ENCODE peak calls at places on chromosome 4, in eight cellular contexts. R, W, J, K, Q, B, X and D are unnamed samples.

GRCh38 chr4:152515678-152516077 is 20.2 kb downstream of the FBXW7 start:
- DNase-seq in R (no peak), X (no peak), B (peak; percentile 36), J (no peak), W (no peak), K (no peak), Q (peak; percentile 51), D (peak; percentile 74)

GRCh38 chr4:139419388-139419914 is 34.5 kb upstream of the RAB33B start:
- DNase-seq in R (peak; percentile 97), B (peak; percentile 17), J (peak; percentile 3), K (no peak), W (no peak), X (no peak), Q (peak; percentile 87), D (peak; percentile 52)

GRCh38 chr4:10281996-10282395 is 165.4 kb upstream of the WDR1 start:
- DNase-seq in K (no peak), X (no peak), W (no peak), R (no peak), J (no peak), B (peak; percentile 42), Q (no peak), D (peak; percentile 1)

GRCh38 chr4:74426101-74426500 is 18.8 kb upstream of the AREG start:
- DNase-seq in Q (peak; percentile 86), K (no peak), J (no peak), X (no peak), B (peak; percentile 46), R (no peak), W (no peak), D (peak; percentile 48)

GRCh38 chr4:18034099-18034498 is 12.5 kb upstream of the LCORL start:
- DNase-seq in J (no peak), Q (peak; percentile 46), R (no peak), K (no peak), X (no peak), W (no peak), B (no peak), D (peak; percentile 61)

GRCh38 chr4:8737601-8738279 is 133.9 kb downstream of the HMX1 start:
- DNase-seq in K (no peak), B (no peak), J (no peak), Q (no peak), R (no peak), X (no peak), W (no peak), D (no peak)

GRCh38 chr4:4663028-4663427 is 121.2 kb upstream of the STX18 start:
- DNase-seq in R (no peak), Q (peak; percentile 58), B (peak; percentile 20), K (no peak), X (no peak), J (no peak), W (no peak), D (peak; percentile 34)

GRCh38 chr4:139704915-139705485 is 39.4 kb downstream of the MGST2 start:
- DNase-seq in Q (no peak), K (no peak), X (no peak), J (no peak), W (no peak), B (peak; percentile 12), R (peak; percentile 51), D (no peak)

GRCh38 chr4:139624441-139625130 is 41.0 kb upstream of the MGST2 start:
- DNase-seq in K (no peak), Q (no peak), W (no peak), B (no peak), J (no peak), X (no peak), R (no peak), D (no peak)

GRCh38 chr4:105859233-105859632 is 36.0 kb upstream of the NPNT start:
- DNase-seq in Q (peak; percentile 68), B (peak; percentile 58), R (no peak), W (no peak), X (no peak), K (no peak), J (no peak), D (peak; percentile 82)

GRCh38 chr4:55503164-55503563 is 43.5 kb downstream of the CLOCK start:
- DNase-seq in R (no peak), J (no peak), X (no peak), W (no peak), B (peak; percentile 74), K (no peak), Q (peak; percentile 66), D (peak; percentile 62)

GRCh38 chr4:15420642-15421041 is 7.2 kb upstream of the C1QTNF7 start:
- DNase-seq in J (peak; percentile 12), B (peak; percentile 87), X (no peak), R (no peak), Q (peak; percentile 84), W (no peak), K (no peak), D (peak; percentile 62)

GRCh38 chr4:182975806-182976205 is 58.6 kb upstream of the DCTD start:
- DNase-seq in J (no peak), K (no peak), R (peak; percentile 72), X (no peak), Q (peak; percentile 87), B (peak; percentile 95), W (no peak), D (peak; percentile 73)

GRCh38 chr4:32645653-32646052 is 1925.5 kb downstream of the PCDH7 start:
- DNase-seq in Q (no peak), J (no peak), W (no peak), R (no peak), X (no peak), K (no peak), B (no peak), D (no peak)

GRCh38 chr4:185437809-185438208 is 12.0 kb upstream of the UFSP2 start:
- DNase-seq in Q (no peak), W (no peak), K (no peak), X (no peak), R (no peak), J (no peak), B (no peak), D (no peak)

GRCh38 chr4:159341486-159341885 is 238.6 kb downstream of the RAPGEF2 start:
- DNase-seq in Q (peak; percentile 77), W (no peak), B (no peak), K (no peak), R (peak; percentile 5), X (no peak), J (no peak), D (peak; percentile 85)

GRCh38 chr4:88172987-88173386 is 14.5 kb upstream of the ABCG2 start:
- DNase-seq in W (no peak), R (no peak), B (no peak), K (no peak), X (no peak), Q (no peak), J (no peak), D (no peak)

GRCh38 chr4:156805696-156806095 is 165.9 kb downstream of the PDGFC start:
- DNase-seq in K (no peak), J (no peak), R (no peak), B (peak; percentile 47), X (no peak), W (no peak), Q (no peak), D (no peak)

GRCh38 chr4:25299476-25300203 is 12.9 kb upstream of the ZCCHC4 start:
- DNase-seq in K (no peak), W (no peak), B (no peak), X (no peak), R (no peak), J (no peak), Q (no peak), D (no peak)

GRCh38 chr4:150018257-150018656 is 60.0 kb upstream of the DCLK2 start:
- DNase-seq in W (no peak), K (no peak), R (no peak), X (no peak), Q (no peak), J (no peak), B (no peak), D (no peak)

GRCh38 chr4:143782521-143782920 is 82.0 kb upstream of the FREM3 start:
- DNase-seq in Q (peak; percentile 3), W (no peak), R (no peak), B (no peak), J (no peak), K (no peak), X (no peak), D (no peak)

GRCh38 chr4:19167321-19167720 is 1084.4 kb upstream of the SLIT2 start:
- DNase-seq in W (no peak), J (no peak), B (no peak), X (no peak), Q (no peak), K (no peak), R (no peak), D (no peak)

GRCh38 chr4:147707892-147708672 is 23.8 kb upstream of the ARHGAP10 start:
- DNase-seq in X (no peak), Q (peak; percentile 77), W (no peak), K (no peak), B (peak; percentile 53), J (peak; percentile 27), R (peak; percentile 72), D (peak; percentile 81)

GRCh38 chr4:1939664-1940509 is 68.7 kb downstream of the NSD2 start:
- DNase-seq in J (no peak), R (no peak), X (no peak), K (no peak), B (peak; percentile 78), Q (peak; percentile 90), W (no peak), D (peak; percentile 87)

GRCh38 chr4:107283587-107284559 is 247.8 kb upstream of the DKK2 start:
- DNase-seq in B (peak; percentile 97), K (no peak), J (no peak), Q (peak; percentile 96), R (no peak), W (no peak), X (no peak), D (peak; percentile 93)

GRCh38 chr4:24857996-24858395 is 54.8 kb downstream of the CCDC149 start:
- DNase-seq in J (no peak), B (peak; percentile 74), R (no peak), W (no peak), X (no peak), Q (peak; percentile 84), K (no peak), D (peak; percentile 82)

GRCh38 chr4:89056953-89057398 is at the start of gene FAM13A:
- DNase-seq in R (peak; percentile 68), J (peak; percentile 48), B (peak; percentile 93), W (no peak), X (no peak), Q (peak; percentile 96), K (no peak), D (peak; percentile 98)

GRCh38 chr4:184924516-184924915 is 93.8 kb upstream of the HELT start:
- DNase-seq in W (no peak), R (peak; percentile 54), J (no peak), X (no peak), B (no peak), K (no peak), Q (no peak), D (no peak)

GRCh38 chr4:122764071-122764807 is 31.7 kb downstream of the BBS12 start:
- DNase-seq in Q (peak; percentile 75), X (no peak), J (no peak), B (peak; percentile 35), R (no peak), W (no peak), K (no peak), D (peak; percentile 73)

GRCh38 chr4:165716472-165716871 is 156.6 kb upstream of the TLL1 start:
- DNase-seq in Q (no peak), B (no peak), W (no peak), K (no peak), R (no peak), J (no peak), X (no peak), D (no peak)

GRCh38 chr4:52704676-52705075 is 45.6 kb upstream of the USP46 start:
- DNase-seq in K (no peak), X (no peak), W (no peak), Q (peak; percentile 17), R (no peak), B (no peak), J (no peak), D (no peak)